ENCODE peak calls at places on chromosomes 13 and 19, in nine cellular contexts. Z is effector memory CD4-positive, alpha-beta T cell; T is neural progenitor cell; U is aorta; F is thoracic aorta; S is CD4-positive, CD25-positive, alpha-beta regulatory T cell; N is WERI-Rb-1; A is fibroblast of lung; P is stomach. E is an unnamed sample.

GRCh38 chr19:10503002-10503789 is at the start of gene KEAP1:
- DNase-seq in F (no peak), A (peak), N (peak), P (peak), Z (no peak), U (peak), S (peak), T (peak), E (peak)

GRCh38 chr19:44806271-44806670 is 2.6 kb upstream of the BCAM start:
- DNase-seq in A (no peak), N (no peak), U (no peak), S (no peak), P (no peak), Z (no peak), T (no peak), F (no peak), E (no peak)

GRCh38 chr19:34960103-34960805 is 3.8 kb downstream of the ZNF792 start:
- DNase-seq in N (no peak), U (no peak), S (no peak), P (no peak), F (no peak), A (no peak), Z (no peak), T (no peak), E (no peak)

GRCh38 chr19:54148158-54148557 is 10.6 kb downstream of the CNOT3 start:
- DNase-seq in F (no peak), N (no peak), U (no peak), Z (no peak), P (no peak), T (no peak), S (no peak), A (no peak), E (no peak)

GRCh38 chr13:30681489-30682242 is 53.7 kb upstream of the ALOX5AP start:
- DNase-seq in Z (no peak), T (no peak), P (no peak), N (no peak), A (peak), U (no peak), F (no peak), S (no peak), E (no peak)

GRCh38 chr13:51802601-51803000 is 1.4 kb downstream of the DHRS12 start:
- DNase-seq in U (no peak), F (no peak), Z (no peak), A (no peak), T (no peak), N (no peak), S (no peak), P (no peak), E (no peak)

GRCh38 chr19:15893498-15893897 is 4.4 kb downstream of the CYP4F2 start:
- DNase-seq in N (no peak), A (no peak), S (no peak), F (no peak), U (no peak), P (no peak), Z (no peak), T (no peak), E (no peak)

GRCh38 chr19:14476663-14477401 is 1.7 kb upstream of the PTGER1 start:
- DNase-seq in U (no peak), Z (no peak), T (no peak), N (no peak), S (no peak), A (peak), F (no peak), P (peak), E (no peak)

GRCh38 chr13:33757713-33758112 is 60.2 kb upstream of the RFC3 start:
- DNase-seq in S (no peak), U (no peak), N (no peak), F (no peak), Z (no peak), P (no peak), T (no peak), A (no peak), E (no peak)

GRCh38 chr13:77833331-77833863 is 85.2 kb downstream of the EDNRB start:
- DNase-seq in T (peak), F (no peak), Z (no peak), N (no peak), P (no peak), U (no peak), S (no peak), A (peak), E (no peak)

GRCh38 chr19:5403968-5404640 is 51.1 kb upstream of the ZNRF4 start:
- DNase-seq in F (peak), Z (peak), P (peak), S (peak), N (no peak), U (peak), A (peak), T (peak), E (peak)

GRCh38 chr19:51009061-51009891 is 7.9 kb upstream of the KLK8 start:
- DNase-seq in S (no peak), P (no peak), T (no peak), A (no peak), N (no peak), U (no peak), Z (no peak), F (no peak), E (no peak)

GRCh38 chr13:99269627-99270252 is 11.6 kb upstream of the GPR18 start:
- DNase-seq in A (peak), U (no peak), P (no peak), S (peak), T (peak), Z (no peak), N (peak), F (no peak), E (no peak)

GRCh38 chr19:10889880-10890279 is 18.5 kb downstream of the CARM1 start:
- DNase-seq in U (no peak), S (no peak), T (no peak), P (no peak), F (no peak), N (no peak), Z (no peak), A (no peak), E (no peak)

GRCh38 chr13:73090116-73090811 is 31.5 kb downstream of the KLF5 start:
- DNase-seq in N (no peak), F (no peak), P (peak), S (no peak), Z (no peak), T (no peak), U (no peak), A (peak), E (no peak)

GRCh38 chr19:33406521-33407139 is 33.1 kb downstream of the CEBPG start:
- DNase-seq in A (peak), P (peak), S (peak), U (peak), F (peak), N (peak), Z (peak), T (peak), E (peak)

GRCh38 chr19:39926170-39926755 is 8.2 kb downstream of the FCGBP start:
- DNase-seq in P (peak), N (no peak), A (no peak), T (no peak), S (no peak), Z (no peak), F (no peak), U (no peak), E (no peak)

GRCh38 chr19:2319551-2319950 is 8.8 kb downstream of the LSM7 start:
- DNase-seq in U (no peak), P (no peak), N (no peak), F (no peak), A (no peak), T (no peak), Z (no peak), S (no peak), E (no peak)

GRCh38 chr19:17539288-17540117 is 15.9 kb upstream of the COLGALT1 start:
- DNase-seq in N (peak), S (peak), F (peak), A (peak), P (peak), U (peak), Z (peak), T (peak), E (peak)
- H3K27ac ChIP-seq in N (peak), S (peak), F (no peak), A (no peak), P (peak), U (no peak), Z (peak), T (no peak), E (peak)

GRCh38 chr13:23797276-23797903 is 91.8 kb downstream of the MIPEP start:
- DNase-seq in U (no peak), P (no peak), S (no peak), T (no peak), A (no peak), N (no peak), Z (no peak), F (no peak), E (no peak)
- H3K27ac ChIP-seq in U (no peak), P (no peak), S (no peak), T (no peak), A (no peak), N (no peak), Z (no peak), F (no peak), E (no peak)

DNA sequence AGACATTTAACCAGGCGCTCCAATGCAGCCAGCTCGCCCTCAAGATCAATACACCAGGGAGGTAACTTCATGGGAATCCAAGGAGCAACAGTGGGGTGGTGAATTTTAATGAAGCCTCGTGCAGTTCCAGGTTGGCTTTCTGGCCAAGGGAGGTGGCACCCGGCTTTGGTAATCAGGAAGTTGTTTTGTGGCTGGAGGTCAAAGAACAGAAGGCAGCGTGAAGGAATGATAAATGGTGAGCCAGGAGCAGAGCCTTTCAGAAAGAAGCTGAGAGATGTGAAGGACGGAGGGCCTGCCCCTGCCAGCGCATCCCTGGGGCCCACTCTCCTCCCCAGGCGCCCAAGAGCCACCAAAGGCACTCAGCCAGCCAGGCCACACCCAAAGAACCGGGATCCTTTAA is 188.2 kb upstream of the TSC22D1 start:
- DNase-seq in S (no peak), Z (no peak), F (no peak), T (peak), P (peak), U (no peak), N (no peak), A (no peak), E (no peak)
- H3K27ac ChIP-seq in S (no peak), Z (no peak), F (no peak), T (peak), P (peak), U (no peak), N (no peak), A (no peak), E (no peak)

DNA sequence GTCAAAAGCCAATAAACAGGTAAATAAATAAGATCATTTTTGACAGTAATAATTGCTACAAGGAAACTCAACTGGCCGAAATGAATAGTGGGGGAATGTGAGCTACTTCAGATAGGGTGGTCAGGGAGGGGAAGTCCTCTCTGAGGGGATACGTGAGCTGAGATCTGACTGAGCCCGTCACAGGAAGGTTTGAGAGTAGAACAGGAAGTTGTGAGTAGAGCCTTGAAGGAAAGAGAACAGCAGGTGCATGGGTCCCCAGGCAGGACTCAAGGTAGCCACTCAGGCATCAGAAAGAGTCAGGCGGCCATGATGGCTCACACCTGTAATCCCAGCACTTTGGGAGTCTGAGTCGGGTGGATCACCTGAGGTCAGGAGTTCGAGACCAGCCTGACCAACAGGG is 6.3 kb downstream of the IRGQ start:
- DNase-seq in P (no peak), A (no peak), Z (no peak), S (no peak), F (no peak), U (no peak), T (no peak), N (no peak), E (no peak)
- H3K27ac ChIP-seq in P (no peak), A (no peak), Z (no peak), S (no peak), F (no peak), U (no peak), T (no peak), N (no peak), E (no peak)

DNA sequence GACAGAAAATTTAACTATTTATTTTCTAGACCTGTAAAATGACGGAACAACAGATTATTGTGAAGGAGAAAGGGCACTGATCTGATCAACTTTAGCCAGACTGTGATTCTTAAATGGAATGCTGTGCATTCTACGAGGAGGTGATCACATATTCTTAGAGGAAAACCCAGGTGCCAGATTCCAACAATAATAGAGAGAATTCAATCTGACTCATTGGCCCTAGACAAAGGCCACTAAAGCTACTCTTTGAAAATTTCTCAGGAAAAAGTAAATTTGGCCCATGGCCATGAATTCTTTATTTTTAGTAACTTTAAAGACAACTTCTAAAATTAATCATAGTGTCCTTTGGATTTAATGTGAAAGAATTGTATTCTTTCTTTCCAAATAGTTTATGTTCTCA is 58.6 kb upstream of the POSTN start:
- DNase-seq in N (no peak), F (no peak), U (no peak), Z (no peak), A (peak), S (no peak), P (no peak), T (no peak), E (no peak)
- H3K27ac ChIP-seq in N (no peak), F (no peak), U (no peak), Z (no peak), A (peak), S (no peak), P (no peak), T (no peak), E (no peak)

E was measured in upper lobe of right lung.